ENCODE peak calls at places on chromosomes 3 and 15, in four cellular contexts. E is K562, W is GM12878, V is HL-60. B is an unnamed sample.

GRCh38 chr3:44962606-44963393 is 13.2 kb downstream of the ZDHHC3 start:
- DNase-seq in V (no peak), E (no peak), W (no peak), B (no peak)

GRCh38 chr15:52379395-52380111 is 83.9 kb upstream of the MYO5C start:
- DNase-seq in V (no peak), E (no peak), W (peak), B (peak)

GRCh38 chr3:122560680-122561079 is 3.4 kb downstream of the PARP9 start:
- DNase-seq in E (no peak), V (no peak), W (peak), B (no peak)

GRCh38 chr15:42374810-42375209 is 15.5 kb downstream of the CAPN3 start:
- DNase-seq in W (no peak), E (no peak), V (no peak), B (no peak)

GRCh38 chr3:196684548-196685407 is 27.3 kb downstream of the CEP19 start:
- DNase-seq in W (peak), E (peak), V (no peak), B (peak)

GRCh38 chr15:101614001-101614585 is 38.1 kb downstream of the TM2D3 start:
- DNase-seq in W (no peak), E (no peak), V (no peak), B (no peak)

GRCh38 chr3:78258798-78259197 is 1218.9 kb downstream of the ROBO2 start:
- DNase-seq in E (no peak), V (no peak), W (no peak), B (no peak)

GRCh38 chr15:42077680-42078079 is 16.7 kb downstream of the PLA2G4D start:
- DNase-seq in V (no peak), E (no peak), W (no peak), B (no peak)

GRCh38 chr15:99123706-99124451 is 19.0 kb downstream of the SYNM start:
- DNase-seq in W (no peak), V (peak), E (no peak), B (no peak)

GRCh38 chr3:175266993-175267960 is 408.1 kb downstream of the NAALADL2 start:
- DNase-seq in V (no peak), W (no peak), E (no peak), B (no peak)

GRCh38 chr15:34799149-34799824 is 3.9 kb upstream of the ACTC1 start:
- DNase-seq in W (no peak), V (no peak), E (peak), B (no peak)

GRCh38 chr3:153961498-153961897 is 159.7 kb upstream of the ARHGEF26 start:
- DNase-seq in W (no peak), E (no peak), V (no peak), B (no peak)

DNA sequence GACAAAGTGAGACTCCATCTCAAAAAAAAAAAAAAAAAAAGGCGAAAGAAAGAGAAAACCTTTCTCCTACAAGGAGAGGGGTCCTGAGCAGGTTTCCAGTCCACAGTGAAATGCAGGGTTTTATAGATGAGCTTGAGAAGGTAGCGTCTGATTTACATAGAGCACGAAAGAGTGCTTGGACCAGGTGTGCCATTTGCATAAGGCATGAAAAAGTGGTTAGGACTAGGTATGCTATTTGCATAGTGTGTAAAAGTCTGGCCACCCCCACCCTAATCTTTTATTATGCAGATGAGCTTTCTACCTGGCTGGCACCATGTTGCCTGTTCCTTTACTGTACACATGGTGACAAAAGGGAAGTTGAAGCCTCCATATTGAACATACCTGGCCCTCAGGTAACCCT is 13.6 kb upstream of the RNU6-1 start:
- DNase-seq in E (no peak), V (no peak), W (no peak), B (no peak)
- TF ChIP-seq SPI1 in E (no peak), V (no peak), W (no peak), B (no peak)

DNA sequence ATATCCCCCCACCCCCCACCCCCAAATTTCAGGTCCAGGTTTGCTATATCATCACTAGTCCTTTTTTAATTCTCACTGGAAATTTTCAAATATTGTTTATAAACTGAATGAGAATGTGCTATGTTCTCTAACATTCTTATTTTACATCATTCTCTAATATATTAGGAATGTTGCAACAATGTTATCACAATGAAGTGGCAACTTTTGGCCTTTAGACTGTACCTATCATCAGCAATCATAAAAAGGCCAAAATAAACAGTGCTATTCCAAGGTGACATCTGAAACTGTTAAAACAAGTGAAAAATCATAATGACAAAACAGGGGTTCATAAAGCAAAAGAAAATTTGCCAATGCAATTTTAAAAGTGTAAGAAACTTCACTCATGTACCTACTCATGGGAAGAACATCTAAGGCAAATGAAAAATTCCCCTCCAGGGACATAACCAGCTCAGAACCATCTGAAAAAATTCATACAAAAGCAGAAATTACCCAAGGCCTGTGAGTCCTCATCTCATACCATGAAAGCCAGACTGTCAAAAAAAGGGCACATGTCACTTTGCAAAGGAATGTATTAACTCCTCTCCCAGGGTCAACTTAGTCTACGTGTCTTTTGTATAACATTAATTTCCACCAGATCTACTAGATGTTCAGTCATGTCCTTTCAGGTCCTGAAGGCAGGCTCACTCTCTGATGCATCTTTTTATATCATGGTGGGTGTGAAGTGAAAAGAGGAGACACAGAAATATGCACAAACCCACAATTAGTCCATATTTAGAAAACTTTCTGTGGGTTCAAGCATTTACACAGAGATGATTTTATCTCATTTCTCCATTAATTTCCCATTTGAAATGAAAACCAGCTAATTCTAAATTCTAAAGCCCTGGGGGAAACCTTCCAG is 212.0 kb downstream of the CBLB start:
- DNase-seq in E (no peak), W (no peak), V (no peak), B (no peak)
- TF ChIP-seq SPI1 in E (no peak), W (no peak), V (no peak), B (no peak)

DNA sequence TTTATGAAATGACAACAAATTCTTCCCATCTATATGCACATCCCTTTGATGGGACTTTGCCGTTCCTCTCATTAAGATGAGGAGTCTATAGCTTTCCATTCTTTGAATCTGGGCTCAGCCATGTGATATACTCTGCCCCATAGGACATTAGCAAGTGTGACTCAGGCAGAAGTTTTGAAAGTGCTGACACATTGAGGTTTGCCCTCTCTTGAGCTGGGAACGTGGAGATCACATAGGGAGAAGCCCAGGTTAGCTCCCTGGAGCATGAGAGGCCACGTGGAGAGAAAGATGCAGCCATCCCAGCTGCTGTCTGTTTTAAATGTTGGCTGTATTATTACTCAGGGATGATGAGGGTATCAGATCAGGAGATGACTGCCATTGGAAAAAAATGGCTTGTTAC is 67.8 kb upstream of the OXTR start:
- DNase-seq in E (no peak), W (no peak), V (no peak), B (no peak)
- TF ChIP-seq SPI1 in E (no peak), W (no peak), V (no peak), B (no peak)

DNA sequence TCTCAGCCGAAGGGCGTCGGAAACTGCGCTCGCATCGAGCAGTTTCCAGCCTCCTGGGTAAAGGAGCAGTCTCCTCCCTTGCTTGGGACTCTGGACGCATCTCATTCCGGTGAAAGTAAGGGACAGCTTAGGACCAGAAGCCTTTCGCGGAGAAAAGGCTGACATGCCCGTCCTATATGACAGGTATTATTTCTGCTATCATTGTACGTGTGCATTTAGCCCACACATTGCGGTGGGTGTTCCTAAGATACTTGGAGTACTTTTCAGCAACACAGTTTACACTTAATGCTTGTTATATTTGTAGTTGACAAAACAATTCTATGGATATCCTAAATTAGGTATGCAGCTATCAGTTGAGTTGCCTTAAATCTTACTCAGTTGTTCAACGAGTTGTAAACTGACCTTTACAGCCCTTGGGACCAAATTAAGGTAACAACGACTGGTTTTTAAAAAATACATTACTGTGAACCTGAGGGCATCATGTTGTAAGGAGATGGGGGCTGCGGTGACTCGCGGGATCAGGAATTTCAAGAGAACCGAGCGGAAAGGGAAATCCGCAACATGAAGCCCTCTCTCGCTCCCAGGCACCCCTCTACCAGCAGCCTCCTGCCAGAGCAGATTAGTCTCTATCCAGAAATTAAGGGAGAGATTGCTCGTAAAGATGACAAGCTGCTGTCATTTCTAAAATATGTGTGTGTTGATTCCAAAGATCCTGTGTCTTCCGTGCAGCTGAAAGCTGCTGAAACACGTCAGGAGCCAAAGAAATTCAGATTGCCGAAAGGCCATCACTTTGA is 632 bp upstream of the COPS2 start:
- DNase-seq in W (no peak), E (no peak), V (no peak), B (no peak)
- TF ChIP-seq SPI1 in W (no peak), E (no peak), V (no peak), B (no peak)

DNA sequence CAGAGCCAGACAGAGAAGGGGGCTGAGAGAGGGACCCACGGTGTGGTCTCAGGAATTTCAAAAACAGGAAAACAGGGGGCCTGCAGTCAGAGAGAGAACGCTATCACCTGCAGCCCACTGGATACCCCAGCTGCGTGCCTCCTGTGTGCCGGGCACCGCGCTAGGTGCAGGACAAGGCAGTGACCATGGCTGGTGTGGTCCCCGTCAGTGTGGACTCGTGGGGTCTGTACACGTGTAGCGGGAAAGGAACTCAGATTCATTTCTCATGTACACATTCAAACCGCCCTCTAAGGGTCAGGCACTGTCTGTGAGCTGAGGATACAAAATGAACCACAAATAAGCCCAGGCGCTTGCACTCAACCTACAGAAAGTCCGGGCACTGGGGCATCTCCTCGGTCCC is 20.9 kb downstream of the SSUH2 start:
- DNase-seq in W (no peak), V (no peak), E (no peak), B (no peak)
- TF ChIP-seq SPI1 in W (no peak), V (no peak), E (no peak), B (no peak)

DNA sequence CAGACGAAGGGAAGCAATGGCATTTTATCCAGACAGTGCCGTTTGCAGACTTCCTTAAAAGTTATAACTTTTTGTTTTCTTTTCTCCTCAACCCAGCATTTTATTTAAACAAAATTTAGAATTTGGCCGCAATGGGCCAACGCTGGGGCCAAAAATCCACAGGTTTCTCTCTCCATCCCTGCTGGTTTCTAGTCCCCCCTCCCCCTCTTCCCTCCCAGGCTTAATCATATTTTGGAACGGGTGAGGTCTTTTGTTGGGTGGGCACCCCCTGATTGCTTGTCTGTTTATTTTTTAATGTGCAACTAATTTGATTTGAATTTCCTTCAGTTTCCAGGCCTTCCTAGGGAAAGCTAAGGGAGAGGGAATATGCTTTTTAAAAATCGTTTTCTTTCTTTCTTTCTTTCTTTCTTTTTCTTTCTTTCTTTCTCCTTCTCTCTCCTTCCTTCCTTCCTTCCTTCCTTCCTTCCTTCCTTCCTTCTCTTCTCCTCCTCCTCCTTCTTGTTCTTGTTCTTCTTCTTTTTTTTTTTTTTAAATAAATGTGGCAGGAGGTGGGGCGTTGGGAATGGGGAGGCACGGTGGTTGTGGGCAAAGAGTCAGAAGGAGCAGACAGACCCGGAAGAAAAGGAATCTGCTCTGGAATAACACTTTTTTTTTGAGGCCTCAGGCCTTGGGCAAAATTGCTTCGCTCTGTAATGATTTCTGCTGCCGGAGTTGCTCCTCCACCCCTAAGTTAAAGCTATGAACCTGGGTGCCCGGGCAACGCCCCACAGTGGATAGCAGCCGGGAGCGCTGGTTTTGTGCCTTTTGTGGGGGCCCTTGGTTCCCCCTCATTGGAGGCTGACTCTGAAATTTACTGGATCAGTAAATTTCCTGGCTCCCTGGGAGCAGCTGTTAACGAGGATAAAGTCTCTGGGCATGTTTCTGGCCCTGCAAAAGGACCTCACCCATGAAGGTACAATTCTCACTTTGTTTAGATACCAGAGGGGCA is 1.9 kb downstream of the FNDC3B start:
- DNase-seq in E (no peak), W (no peak), V (no peak), B (no peak)
- TF ChIP-seq SPI1 in E (no peak), W (no peak), V (peak), B (no peak)

B was measured in GM12891.